ENCODE peak calls at places on chromosomes 12 and 14, in four cellular contexts. P is NCI-H1417, X is mucosa of gallbladder, Z is posterior cingulate gyrus. I is an unnamed sample.

GRCh38 chr14:99736600-99737371 is 52.7 kb downstream of the CYP46A1 start:
- DNase-seq in X (no peak), P (no peak), Z (peak), I (no peak)

GRCh38 chr12:109058773-109059172 is 6.4 kb downstream of the USP30 start:
- DNase-seq in Z (no peak), P (no peak), X (no peak), I (no peak)

GRCh38 chr12:76633415-76633814 is 73.8 kb upstream of the OSBPL8 start:
- DNase-seq in P (no peak), X (no peak), Z (no peak), I (no peak)

GRCh38 chr14:21107360-21107781 is 6.5 kb downstream of the TMEM253 start:
- DNase-seq in X (peak), P (no peak), Z (no peak), I (no peak)

GRCh38 chr14:90697577-90698206 is 118.5 kb downstream of the TTC7B start:
- DNase-seq in Z (peak), P (peak), X (peak), I (no peak)

GRCh38 chr14:105274600-105274999 is 26.2 kb downstream of the BRF1 start:
- DNase-seq in Z (no peak), X (no peak), P (no peak), I (no peak)

GRCh38 chr12:100083308-100083707 is 59.4 kb downstream of the BLTP3B start:
- DNase-seq in X (no peak), Z (no peak), P (no peak), I (no peak)

GRCh38 chr12:52041695-52042123 is 9.5 kb upstream of the NR4A1 start:
- DNase-seq in Z (no peak), X (no peak), P (no peak), I (no peak)

GRCh38 chr12:1580526-1580925 is 13.9 kb downstream of the FBXL14 start:
- DNase-seq in X (no peak), Z (no peak), P (no peak), I (no peak)

GRCh38 chr14:97456958-97457357 is 659.8 kb downstream of the VRK1 start:
- DNase-seq in X (no peak), Z (no peak), P (no peak), I (no peak)

GRCh38 chr12:120825337-120825736 is 78.8 kb downstream of the SPPL3 start:
- DNase-seq in P (no peak), X (no peak), Z (no peak), I (no peak)

GRCh38 chr12:1859643-1860042 is 39.3 kb downstream of the LRTM2 start:
- DNase-seq in Z (peak), P (no peak), X (no peak), I (no peak)

GRCh38 chr14:23114669-23115491 is 4.2 kb downstream of the CEBPE start:
- DNase-seq in P (no peak), X (no peak), Z (no peak), I (peak)

GRCh38 chr12:93773122-93773871 is 96.1 kb downstream of the CRADD start:
- DNase-seq in X (no peak), Z (no peak), P (no peak), I (no peak)

GRCh38 chr12:109139791-109140190 is 23.4 kb downstream of the ACACB start:
- DNase-seq in X (no peak), Z (no peak), P (no peak), I (no peak)

GRCh38 chr14:104876251-104876699 is 11.2 kb downstream of the CEP170B start:
- DNase-seq in Z (no peak), X (no peak), P (peak), I (no peak)

GRCh38 chr12:24960222-24960855 is 11.4 kb upstream of the BCAT1 start:
- DNase-seq in X (no peak), Z (no peak), P (no peak), I (no peak)

GRCh38 chr14:22488522-22489246 is 100.3 kb downstream of the DAD1 start:
- DNase-seq in X (no peak), P (no peak), Z (no peak), I (no peak)

GRCh38 chr12:92107621-92108131 is 38.0 kb downstream of the BTG1 start:
- DNase-seq in P (no peak), Z (no peak), X (no peak), I (no peak)

GRCh38 chr14:70886421-70887206 is 20.6 kb upstream of the PCNX1 start:
- DNase-seq in P (no peak), X (no peak), Z (no peak), I (no peak)

GRCh38 chr12:116381744-116382455 is 104.4 kb upstream of the MED13L start:
- DNase-seq in Z (no peak), X (no peak), P (no peak), I (peak)

GRCh38 chr12:117829108-117829507 is 139.7 kb downstream of the KSR2 start:
- DNase-seq in P (no peak), Z (no peak), X (no peak), I (no peak)

GRCh38 chr12:76920182-76921014 is 41.6 kb upstream of the CSRP2 start:
- DNase-seq in Z (no peak), P (no peak), X (no peak), I (no peak)

GRCh38 chr12:63103489-63104131 is 47.4 kb downstream of the AVPR1A start:
- DNase-seq in P (peak), X (no peak), Z (no peak), I (no peak)

GRCh38 chr12:52579468-52580450 is 6.1 kb upstream of the KRT74 start:
- DNase-seq in Z (peak), X (no peak), P (no peak), I (no peak)

GRCh38 chr14:61549425-61549824 is 145.9 kb upstream of the HIF1A start:
- DNase-seq in X (no peak), Z (no peak), P (no peak), I (no peak)

GRCh38 chr12:66641057-66641456 is 37.8 kb downstream of the GRIP1 start:
- DNase-seq in P (no peak), Z (no peak), X (no peak), I (no peak)

GRCh38 chr12:10919809-10920208 is 9.2 kb upstream of the PRH2 start:
- DNase-seq in P (no peak), X (no peak), Z (no peak), I (no peak)

GRCh38 chr14:75906680-75907280 is 75.0 kb downstream of the TGFB3 start:
- DNase-seq in Z (no peak), X (peak), P (peak), I (no peak)

GRCh38 chr12:132423251-132424117 is 66.5 kb upstream of the FBRSL1 start:
- DNase-seq in P (no peak), Z (no peak), X (no peak), I (no peak)

GRCh38 chr12:102298022-102298421 is 100.4 kb upstream of the PMCH start:
- DNase-seq in Z (no peak), X (no peak), P (no peak), I (no peak)

GRCh38 chr12:68453876-68454275 is 121.7 kb upstream of the MDM1 start:
- DNase-seq in P (no peak), Z (no peak), X (no peak), I (no peak)

GRCh38 chr12:15971211-15971610 is 60.1 kb downstream of the DERA start:
- DNase-seq in X (no peak), P (no peak), Z (no peak), I (no peak)

GRCh38 chr12:67327466-67327865 is 58.3 kb downstream of the CAND1 start:
- DNase-seq in P (no peak), Z (no peak), X (no peak), I (no peak)

GRCh38 chr14:21332950-21333349 is 50.9 kb downstream of the SUPT16H start:
- DNase-seq in P (no peak), Z (no peak), X (no peak), I (no peak)

GRCh38 chr12:40170593-40170992 is 54.2 kb upstream of the LRRK2 start:
- DNase-seq in P (peak), Z (no peak), X (no peak), I (no peak)

GRCh38 chr14:76257842-76258397 is 106.2 kb downstream of the GPATCH2L start:
- DNase-seq in X (no peak), Z (no peak), P (no peak), I (no peak)

GRCh38 chr12:110561471-110562201 is 21.5 kb downstream of the PPTC7 start:
- DNase-seq in Z (no peak), X (no peak), P (no peak), I (no peak)

GRCh38 chr12:20624718-20625117 is 70.4 kb upstream of the SLCO1C1 start:
- DNase-seq in Z (no peak), P (peak), X (no peak), I (no peak)

GRCh38 chr12:89702503-89702902 is 6.1 kb downstream of the ATP2B1 start:
- DNase-seq in P (no peak), X (no peak), Z (no peak), I (no peak)